ENCODE peak calls at places on chromosomes 11 and 22, in seven cellular contexts. T is GM19239; F is HepG2; G is NCI-H774; E is RCC 7860; V is naive thymus-derived CD8-positive, alpha-beta T cell; S is frontal cortex. W is an unnamed sample.

GRCh38 chr11:68038718-68039525 is at the start of gene TCIRG1:
- DNase-seq in V (peak), G (peak), E (peak), F (peak), T (peak), S (peak), W (peak)

GRCh38 chr11:107702723-107703122 is 9.1 kb downstream of the SLN start:
- DNase-seq in S (no peak), V (no peak), T (no peak), F (no peak), G (no peak), E (no peak), W (peak)

GRCh38 chr22:49838771-49839717 is 11.4 kb upstream of the BRD1 start:
- DNase-seq in V (peak), T (peak), F (no peak), E (no peak), S (no peak), G (no peak), W (no peak)

GRCh38 chr11:126607374-126607773 is 251.9 kb downstream of the ST3GAL4 start:
- DNase-seq in T (no peak), E (peak), G (peak), F (peak), V (no peak), S (peak), W (peak)

GRCh38 chr22:21719024-21719423 is 16.6 kb downstream of the YPEL1 start:
- DNase-seq in V (no peak), G (no peak), E (no peak), F (no peak), S (no peak), T (no peak), W (no peak)

GRCh38 chr11:35548925-35549561 is 23.6 kb upstream of the PAMR1 start:
- DNase-seq in V (no peak), S (no peak), E (no peak), F (no peak), T (no peak), G (no peak), W (peak)

GRCh38 chr11:11909727-11910126 is 68.0 kb downstream of the USP47 start:
- DNase-seq in F (no peak), S (no peak), T (no peak), E (no peak), V (no peak), G (no peak), W (peak)

GRCh38 chr22:28237092-28237491 is 318.0 kb upstream of the PITPNB start:
- DNase-seq in F (no peak), V (no peak), S (no peak), E (no peak), T (no peak), G (no peak), W (peak)

GRCh38 chr11:96337541-96338530 is 5.2 kb downstream of the MAML2 start:
- DNase-seq in G (no peak), T (no peak), E (no peak), S (no peak), V (peak), F (no peak), W (peak)

GRCh38 chr11:6911946-6912345 is 8.9 kb upstream of the OR2D3 start:
- DNase-seq in V (no peak), S (no peak), G (no peak), E (no peak), T (no peak), F (no peak), W (peak)

GRCh38 chr22:23285734-23286133 is 105.4 kb downstream of the BCR start:
- DNase-seq in G (no peak), S (no peak), E (peak), T (no peak), F (no peak), V (no peak), W (peak)

GRCh38 chr22:42788466-42788865 is 67.8 kb upstream of the A4GALT start:
- DNase-seq in V (no peak), T (no peak), F (no peak), E (no peak), S (no peak), G (no peak), W (no peak)

GRCh38 chr11:72333657-72334056 is 89.7 kb upstream of the PHOX2A start:
- DNase-seq in V (peak), T (no peak), E (no peak), S (no peak), F (no peak), G (no peak), W (no peak)

GRCh38 chr11:34182425-34182824 is 77.0 kb downstream of the NAT10 start:
- DNase-seq in T (no peak), E (no peak), V (no peak), G (no peak), S (no peak), F (no peak), W (no peak)

GRCh38 chr22:37365950-37366349 is 61.3 kb downstream of the ELFN2 start:
- DNase-seq in G (no peak), T (no peak), E (no peak), S (no peak), F (no peak), V (no peak), W (no peak)

GRCh38 chr11:85844439-85845051 is 10.6 kb upstream of the CCDC83 start:
- DNase-seq in S (no peak), T (no peak), G (no peak), E (peak), F (no peak), V (no peak), W (peak)

GRCh38 chr11:79543101-79543500 is 102.3 kb upstream of the TENM4 start:
- DNase-seq in V (no peak), E (no peak), G (no peak), F (no peak), S (no peak), T (no peak), W (no peak)

GRCh38 chr22:42648017-42648367 is 1.2 kb downstream of the CYB5R3 start:
- DNase-seq in F (no peak), E (no peak), T (no peak), V (no peak), S (no peak), G (no peak), W (no peak)

GRCh38 chr22:48188211-48188845 is 1425.9 kb downstream of the TBC1D22A start:
- DNase-seq in V (peak), T (no peak), G (no peak), F (no peak), E (no peak), S (no peak), W (no peak)